ENCODE peak calls at places on chromosomes 4 and X, in ten cellular contexts. S is heart left ventricle, G is GM23248, B is H9, F is transverse colon, A is BE2C, J is PC-3, N is tibial nerve, C is tibial artery, T is endodermal cell. X is an unnamed sample.

GRCh38 chr4:78369691-78370090 is 181.9 kb upstream of the ANXA3 start:
- DNase-seq in B (peak; percentile 52), G (peak; percentile 63), N (no peak), J (no peak), T (peak; percentile 72), A (no peak), C (no peak), S (no peak), F (no peak), X (peak; percentile 17)

GRCh38 chr4:151117371-151117962 is 18.0 kb downstream of the RPS3A start:
- DNase-seq in F (peak; percentile 63), B (peak; percentile 65), S (peak; percentile 54), T (peak; percentile 89), G (peak; percentile 80), C (peak; percentile 60), A (peak; percentile 69), N (peak; percentile 57), J (peak; percentile 72), X (peak; percentile 66)

GRCh38 chr4:87359258-87359657 is 31.7 kb downstream of the HSD17B11 start:
- DNase-seq in T (no peak), B (no peak), J (no peak), A (no peak), C (no peak), G (no peak), F (no peak), S (no peak), N (no peak), X (no peak)

GRCh38 chr4:53599632-53600031 is 8.3 kb upstream of the LNX1 start:
- DNase-seq in J (no peak), B (no peak), A (no peak), T (no peak), S (no peak), N (no peak), F (no peak), C (no peak), G (no peak), X (no peak)

GRCh38 chr4:79609853-79610252 is 201.8 kb upstream of the GK2 start:
- DNase-seq in G (no peak), J (no peak), B (no peak), C (no peak), T (no peak), F (no peak), N (no peak), S (no peak), A (no peak), X (no peak)

GRCh38 chrX:57447856-57448255 is 144.0 kb upstream of the ZXDB start:
- DNase-seq in A (no peak), G (peak; percentile 13), C (no peak), T (no peak), J (peak; percentile 3), N (no peak), S (no peak), F (no peak), B (no peak), X (no peak)

GRCh38 chr4:139851133-139851532 is 185.5 kb downstream of the MGST2 start:
- DNase-seq in N (no peak), G (no peak), C (no peak), F (no peak), S (no peak), A (no peak), B (no peak), T (no peak), J (no peak), X (no peak)

GRCh38 chr4:36547383-36547782 is 266.0 kb downstream of the DTHD1 start:
- DNase-seq in T (no peak), B (no peak), C (no peak), J (no peak), S (no peak), F (no peak), A (no peak), G (no peak), N (no peak), X (no peak)

GRCh38 chr4:14234330-14234729 is 606.8 kb upstream of the BOD1L1 start:
- DNase-seq in S (no peak), T (no peak), G (no peak), A (no peak), J (peak; percentile 53), B (no peak), F (no peak), C (no peak), N (no peak), X (no peak)

GRCh38 chr4:6116696-6117285 is 83.6 kb downstream of the JAKMIP1 start:
- DNase-seq in B (no peak), N (no peak), A (no peak), T (peak; percentile 81), C (peak; percentile 10), F (no peak), S (peak; percentile 5), J (no peak), G (no peak), X (no peak)

GRCh38 chr4:6114181-6114580 is 86.2 kb downstream of the JAKMIP1 start:
- DNase-seq in C (no peak), G (no peak), B (no peak), F (no peak), N (no peak), J (no peak), S (peak; percentile 1), A (no peak), T (peak; percentile 26), X (no peak)

GRCh38 chr4:6114601-6115000 is 85.7 kb downstream of the JAKMIP1 start:
- DNase-seq in N (no peak), C (peak; percentile 10), T (peak; percentile 17), J (no peak), B (no peak), G (no peak), A (no peak), S (peak; percentile 1), F (no peak), X (no peak)

GRCh38 chr4:6115342-6115741 is 85.0 kb downstream of the JAKMIP1 start:
- DNase-seq in B (no peak), T (peak; percentile 11), N (no peak), S (no peak), J (no peak), G (no peak), C (no peak), F (no peak), A (no peak), X (no peak)

GRCh38 chr4:6115746-6116586 is 84.4 kb downstream of the JAKMIP1 start:
- DNase-seq in J (no peak), F (no peak), A (no peak), G (no peak), T (peak; percentile 46), N (no peak), S (peak; percentile 3), C (no peak), B (no peak), X (no peak)
- H3K27me3 ChIP-seq in J (no peaks in the 10 kb centered on the region), F (no peaks in the 10 kb centered on the region), A (no peaks in the 10 kb centered on the region), G (no peaks in the 10 kb centered on the region), T (no peaks in the 10 kb centered on the region), N (no peaks in the 10 kb centered on the region), S (no peaks in the 10 kb centered on the region), C (no peaks in the 10 kb centered on the region), B (no peaks in the 10 kb centered on the region), X (no peaks in the 10 kb centered on the region)

GRCh38 chr4:24583451-24584174 is 741 bp downstream of the DHX15 start:
- DNase-seq in C (peak; percentile 48), T (peak; percentile 80), N (peak; percentile 18), B (peak; percentile 44), S (peak; percentile 70), A (peak; percentile 86), G (peak; percentile 77), F (peak; percentile 54), J (peak; percentile 41), X (peak; percentile 43)
- H3K4me1 ChIP-seq in C (peaks cover 40% of the 10 kb centered on the region), T (no peaks in the 10 kb centered on the region), N (peaks cover 24% of the 10 kb centered on the region), B (peaks cover 2% of the 10 kb centered on the region), S (peaks cover 16% of the 10 kb centered on the region), A (no peaks in the 10 kb centered on the region), G (peaks cover 10% of the 10 kb centered on the region), F (peaks cover 18% of the 10 kb centered on the region), J (peaks cover 17% of the 10 kb centered on the region), X (peaks cover 40% of the 10 kb centered on the region)

GRCh38 chr4:153160856-153161598 is 43.2 kb upstream of the TRIM2 start:
- DNase-seq in J (no peak), N (no peak), F (no peak), S (no peak), C (no peak), G (no peak), T (no peak), A (no peak), B (no peak), X (no peak)

GRCh38 chr4:153159016-153159415 is 45.2 kb upstream of the TRIM2 start:
- DNase-seq in S (no peak), G (peak; percentile 17), J (no peak), F (no peak), B (no peak), A (no peak), T (no peak), C (no peak), N (no peak), X (no peak)

GRCh38 chr4:153161599-153161971 is 42.7 kb upstream of the TRIM2 start:
- DNase-seq in F (no peak), B (no peak), S (no peak), J (no peak), T (no peak), N (no peak), C (no peak), G (peak; percentile 41), A (no peak), X (no peak)

GRCh38 chr4:153156263-153156662 is 48.0 kb upstream of the TRIM2 start:
- DNase-seq in F (no peak), N (no peak), C (no peak), T (peak; percentile 81), J (no peak), A (no peak), B (no peak), G (peak; percentile 10), S (no peak), X (no peak)

DNA sequence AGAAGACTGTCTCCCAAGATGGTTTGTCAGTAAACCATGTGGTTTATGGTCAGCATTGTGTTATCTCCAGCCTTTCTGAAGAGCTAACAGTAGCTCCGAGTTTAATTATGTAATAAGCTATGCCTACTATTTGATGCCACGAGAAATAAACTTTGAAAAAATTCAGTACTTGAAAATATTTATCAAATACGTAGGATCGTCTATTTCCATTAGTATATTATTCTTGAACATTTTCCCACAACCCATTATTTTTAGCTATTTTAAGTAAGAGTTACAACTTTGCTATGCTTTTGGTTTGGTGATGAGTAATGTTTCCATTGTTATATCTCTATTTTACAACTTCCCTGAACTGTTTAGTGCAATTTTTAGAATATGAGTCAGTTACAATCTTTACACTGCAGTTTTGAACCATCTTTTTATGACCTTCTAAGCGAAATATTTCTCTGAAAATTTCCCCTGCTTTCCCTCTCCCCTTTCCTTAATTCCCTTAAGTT is 44.5 kb upstream of the TRIM2 start:
- DNase-seq in C (no peak), A (no peak), B (no peak), N (no peak), J (peak; percentile 72), F (no peak), T (no peak), G (peak; percentile 85), S (no peak), X (no peak)
- H3K27me3 ChIP-seq in C (no peaks in the 10 kb centered on the region), A (no peaks in the 10 kb centered on the region), B (peaks cover 5% of the 10 kb centered on the region), N (peaks cover 7% of the 10 kb centered on the region), J (no peaks in the 10 kb centered on the region), F (no peaks in the 10 kb centered on the region), T (no peaks in the 10 kb centered on the region), G (no peaks in the 10 kb centered on the region), S (peaks cover 5% of the 10 kb centered on the region), X (no peaks in the 10 kb centered on the region)

DNA sequence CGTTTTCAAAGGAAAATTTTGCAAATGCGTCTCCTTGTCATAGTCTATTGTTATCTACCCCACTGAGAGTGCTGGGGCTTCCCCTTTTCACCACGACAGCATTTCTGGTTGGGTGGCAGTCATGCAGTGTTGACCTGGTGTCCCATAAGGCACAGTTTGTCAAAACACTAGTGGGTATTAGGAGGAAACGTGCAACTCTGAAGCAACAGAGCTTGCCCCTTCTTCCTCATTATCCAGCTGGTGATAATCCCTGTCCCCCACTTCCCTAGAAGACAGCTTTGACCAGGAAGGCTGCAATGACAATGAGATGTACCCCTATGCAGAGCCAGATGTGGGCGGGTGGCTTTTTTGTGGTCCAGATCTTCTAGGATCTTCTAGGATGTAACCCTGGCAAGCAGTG is 1.8 kb downstream of the TBC1D1 start:
- DNase-seq in N (no peak), J (no peak), G (no peak), C (peak; percentile 32), S (no peak), B (no peak), A (no peak), F (peak; percentile 38), T (no peak), X (no peak)
- H3K4me1 ChIP-seq in N (peaks cover 13% of the 10 kb centered on the region), J (no peaks in the 10 kb centered on the region), G (no peaks in the 10 kb centered on the region), C (peaks cover 30% of the 10 kb centered on the region), S (peaks cover 4% of the 10 kb centered on the region), B (no peaks in the 10 kb centered on the region), A (no peaks in the 10 kb centered on the region), F (peaks cover 22% of the 10 kb centered on the region), T (no peaks in the 10 kb centered on the region), X (peaks cover 12% of the 10 kb centered on the region)

X was measured in body of pancreas.